ENCODE peak calls at places on chromosomes 5 and 9, in six cellular contexts. X is GM23338; L is CD4-positive, CD25-positive, alpha-beta regulatory T cell; U is heart right ventricle; O is prostate gland; Z is heart left ventricle. R is an unnamed sample.
A peak's percentile ranks its signal among the peaks of the same experiment; 100 is the strongest.

GRCh38 chr9:138006576-138007233 is 129.1 kb downstream of the CACNA1B start:
- DNase-seq in X (no peak), L (no peak), U (peak; percentile 2), O (no peak), Z (peak; percentile 37), R (no peak)

GRCh38 chr9:128191406-128192046 is at the start of gene CIZ1:
- DNase-seq in X (peak; percentile 85), L (peak; percentile 72), U (peak; percentile 73), O (peak; percentile 67), Z (peak; percentile 91), R (peak; percentile 93)

GRCh38 chr9:97386733-97387503 is 25.0 kb upstream of the TDRD7 start:
- DNase-seq in X (peak; percentile 87), L (peak; percentile 48), U (peak; percentile 68), O (peak; percentile 11), Z (peak; percentile 77), R (peak; percentile 73)

GRCh38 chr5:77867194-77867691 is 91.1 kb upstream of the TBCA start:
- DNase-seq in X (peak; percentile 24), L (no peak), U (no peak), O (no peak), Z (no peak), R (no peak)

GRCh38 chr9:4750021-4750673 is 9.1 kb upstream of the AK3 start:
- DNase-seq in X (peak; percentile 71), L (peak; percentile 38), U (no peak), O (no peak), Z (no peak), R (no peak)

GRCh38 chr5:33313150-33313549 is 127.6 kb upstream of the TARS1 start:
- DNase-seq in X (peak; percentile 6), L (no peak), U (no peak), O (peak; percentile 13), Z (no peak), R (no peak)

GRCh38 chr5:103259705-103260355 is 1.3 kb downstream of the MACIR start:
- DNase-seq in X (peak; percentile 58), L (no peak), U (no peak), O (no peak), Z (peak; percentile 71), R (peak; percentile 56)

GRCh38 chr5:55175781-55176175 is 2.8 kb upstream of the CDC20B start:
- DNase-seq in X (peak; percentile 68), L (no peak), U (no peak), O (no peak), Z (no peak), R (no peak)

GRCh38 chr9:122334916-122335315 is 35.9 kb upstream of the PTGS1 start:
- DNase-seq in X (no peak), L (no peak), U (no peak), O (no peak), Z (no peak), R (no peak)

GRCh38 chr9:69388596-69388995 is 63.6 kb downstream of the ENTREP1 start:
- DNase-seq in X (no peak), L (no peak), U (no peak), O (no peak), Z (no peak), R (no peak)

GRCh38 chr9:6873862-6874261 is 116.1 kb downstream of the KDM4C start:
- DNase-seq in X (no peak), L (no peak), U (no peak), O (no peak), Z (no peak), R (no peak)

GRCh38 chr5:154400678-154401077 is 45.1 kb upstream of the SAP30L start:
- DNase-seq in X (no peak), L (no peak), U (no peak), O (no peak), Z (no peak), R (no peak)
- H3K27ac ChIP-seq in X (no peak overlapping the region), L (no peak overlapping the region), U (no peak overlapping the region), O (no peak overlapping the region), Z (no peak overlapping the region), R (no peak overlapping the region)

DNA sequence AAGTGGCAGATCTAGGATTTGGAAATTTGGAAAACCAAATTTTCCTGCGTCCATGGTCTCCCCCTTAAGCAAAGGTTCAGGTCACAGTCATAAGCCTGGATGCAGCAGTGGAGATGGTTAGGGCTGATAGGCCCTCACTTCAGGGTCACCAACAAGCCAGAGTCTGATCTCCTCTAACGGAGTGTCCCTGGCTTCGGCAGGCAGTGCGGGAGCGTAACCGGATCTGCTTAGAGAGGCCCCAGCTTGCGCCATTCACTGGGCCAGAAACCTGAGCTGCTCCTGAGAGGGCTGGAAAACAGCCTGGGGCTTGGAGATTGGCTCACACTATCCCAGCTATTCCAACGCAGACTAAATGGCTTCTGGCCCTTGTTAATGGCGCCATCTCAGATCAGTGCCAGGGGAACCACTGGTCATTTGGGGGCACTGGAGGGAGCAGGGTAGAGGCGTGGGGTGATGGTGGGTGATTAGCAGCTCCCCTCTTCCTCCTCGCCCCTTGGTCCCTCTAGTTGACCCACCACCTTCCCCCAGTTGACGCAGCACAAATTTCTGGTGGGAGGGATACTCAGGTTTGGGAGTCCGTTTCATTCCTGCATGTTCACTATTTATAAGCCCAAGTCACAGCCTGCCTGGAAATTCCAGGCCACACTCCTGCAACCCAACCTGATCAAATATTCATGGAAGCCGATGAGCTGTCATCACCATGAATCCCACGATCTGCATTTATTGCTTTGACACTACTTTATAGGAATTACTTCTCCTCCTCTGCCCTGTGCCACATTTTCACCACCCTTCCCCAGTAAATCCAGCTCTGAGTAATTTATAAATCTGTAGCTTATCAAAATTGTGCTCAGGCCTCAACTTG is 134.6 kb upstream of the CPEB4 start:
- DNase-seq in X (peak; percentile 86), L (no peak), U (peak; percentile 60), O (peak; percentile 48), Z (peak; percentile 68), R (no peak)
- H3K27ac ChIP-seq in X (no peak overlapping the region), L (no peak overlapping the region), U (peak overlapping the region; percentile 77), O (peak overlapping the region; percentile 53), Z (peak overlapping the region; percentile 80), R (no peak overlapping the region)

GRCh38 chr5:1132570-1132969 is 20.7 kb upstream of the SLC12A7 start:
- DNase-seq in X (no peak), L (no peak), U (no peak), O (no peak), Z (no peak), R (no peak)

GRCh38 chr5:1130218-1130946 is 18.5 kb upstream of the SLC12A7 start:
- DNase-seq in X (no peak), L (no peak), U (no peak), O (peak; percentile 35), Z (no peak), R (no peak)

GRCh38 chr5:1133108-1133507 is 21.2 kb upstream of the SLC12A7 start:
- DNase-seq in X (no peak), L (no peak), U (no peak), O (no peak), Z (no peak), R (no peak)

GRCh38 chr5:1131191-1131621 is 19.3 kb upstream of the SLC12A7 start:
- DNase-seq in X (no peak), L (no peak), U (no peak), O (no peak), Z (no peak), R (no peak)

DNA sequence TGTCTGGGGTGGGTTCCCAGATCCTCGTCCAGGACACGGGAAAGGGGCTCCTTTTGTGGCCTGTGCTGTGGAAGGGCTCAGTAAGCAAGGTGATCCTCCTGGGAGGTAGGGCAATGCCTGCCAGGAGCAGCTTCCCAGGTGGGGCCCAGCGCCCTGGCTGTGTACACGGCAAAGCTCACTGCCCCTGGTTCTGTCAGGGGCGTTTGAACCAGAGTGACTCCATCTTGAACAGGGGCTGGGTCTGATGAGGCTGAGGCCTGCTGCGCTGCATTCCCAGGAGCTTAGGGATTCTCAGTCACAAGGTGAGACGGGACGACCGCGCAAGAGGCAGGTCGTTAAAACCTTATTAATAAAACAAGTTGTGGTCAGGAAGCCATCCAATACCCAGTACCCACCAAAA is 19.9 kb upstream of the SLC12A7 start:
- DNase-seq in X (no peak), L (no peak), U (no peak), O (no peak), Z (no peak), R (no peak)
- H3K27ac ChIP-seq in X (no peak overlapping the region), L (no peak overlapping the region), U (peak overlapping the region; percentile 9), O (peak overlapping the region; percentile 66), Z (no peak overlapping the region), R (no peak overlapping the region)

GRCh38 chr9:86549920-86550319 is 195.7 kb upstream of the TUT7 start:
- DNase-seq in X (no peak), L (no peak), U (no peak), O (no peak), Z (no peak), R (no peak)
- H3K27ac ChIP-seq in X (no peak overlapping the region), L (no peak overlapping the region), U (no peak overlapping the region), O (no peak overlapping the region), Z (no peak overlapping the region), R (no peak overlapping the region)

DNA sequence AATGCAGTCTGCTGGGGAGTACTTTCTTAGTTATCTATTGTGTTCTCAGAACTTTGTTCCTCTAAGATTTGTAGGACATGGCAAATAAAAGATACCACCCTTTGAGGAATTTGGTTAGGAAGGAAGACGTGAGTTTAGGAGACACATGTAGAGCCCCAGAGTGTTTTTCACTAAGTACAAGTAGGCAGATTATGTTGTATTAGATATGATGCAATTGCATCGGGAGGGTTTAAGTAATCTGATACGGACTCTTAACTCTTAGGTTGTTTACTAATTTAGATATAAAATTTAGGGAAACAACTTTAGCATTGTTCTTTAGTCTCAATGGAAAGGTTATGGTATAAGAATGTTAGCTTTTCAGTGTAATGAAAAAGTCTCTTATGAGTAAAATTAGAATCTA is 84.4 kb downstream of the TRIO start:
- DNase-seq in X (no peak), L (no peak), U (no peak), O (no peak), Z (no peak), R (no peak)
- H3K27ac ChIP-seq in X (no peak overlapping the region), L (no peak overlapping the region), U (no peak overlapping the region), O (no peak overlapping the region), Z (no peak overlapping the region), R (no peak overlapping the region)

GRCh38 chr5:68459500-68460139 is 244.1 kb downstream of the PIK3R1 start:
- DNase-seq in X (no peak), L (no peak), U (no peak), O (no peak), Z (no peak), R (no peak)
- H3K27ac ChIP-seq in X (no peak overlapping the region), L (no peak overlapping the region), U (no peak overlapping the region), O (no peak overlapping the region), Z (no peak overlapping the region), R (no peak overlapping the region)

DNA sequence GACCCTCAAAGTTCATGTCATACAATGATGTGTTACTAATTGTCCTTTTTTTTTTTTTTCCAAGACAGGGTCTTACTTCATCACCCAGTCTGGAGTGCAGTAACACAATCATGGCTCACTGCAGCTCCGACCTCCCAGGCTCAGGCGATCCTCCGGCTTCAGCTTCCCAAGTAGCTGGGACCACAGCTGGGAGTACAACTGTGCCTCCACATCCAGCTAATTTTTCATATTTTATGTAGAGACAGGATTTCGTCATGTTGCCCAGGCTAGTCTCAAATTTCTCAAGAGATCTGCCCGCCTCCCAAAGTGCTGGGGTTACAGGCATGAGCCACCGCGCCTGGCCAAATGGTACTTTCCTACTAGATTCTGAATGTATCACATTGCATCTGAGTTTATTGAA is 49.4 kb upstream of the EBF1 start:
- DNase-seq in X (no peak), L (no peak), U (no peak), O (no peak), Z (no peak), R (no peak)
- H3K27ac ChIP-seq in X (no peak overlapping the region), L (no peak overlapping the region), U (no peak overlapping the region), O (no peak overlapping the region), Z (no peak overlapping the region), R (no peak overlapping the region)